ENCODE peak calls at places on chromosomes 7 and 10, in five cellular contexts. D is IMR-90; J is ovary; Z is breast epithelium; M is CD8-positive, alpha-beta T cell. O is an unnamed sample. For H3K4me1, the result is how much of the 10 kb centered on the place peaks cover.

GRCh38 chr10:35643151-35643975 is 1.3 kb upstream of the FZD8 start:
- DNase-seq in D (peak), J (peak), Z (peak), M (no peak), O (peak)

GRCh38 chr10:43648392-43649148 is at the start of gene ZNF32:
- DNase-seq in D (peak), J (peak), Z (peak), M (peak), O (peak)

GRCh38 chr10:93773120-93773519 is 15.4 kb downstream of the LGI1 start:
- DNase-seq in D (no peak), J (no peak), Z (no peak), M (no peak), O (no peak)

GRCh38 chr7:45882465-45882810 is 5.8 kb upstream of the IGFBP1 start:
- DNase-seq in D (no peak), J (no peak), Z (no peak), M (no peak), O (no peak)

GRCh38 chr7:73612598-73613269 is 11.6 kb downstream of the MLXIPL start:
- DNase-seq in D (peak), J (no peak), Z (no peak), M (no peak), O (peak)

GRCh38 chr7:157815061-157816022 is 478.5 kb downstream of the DNAJB6 start:
- DNase-seq in D (no peak), J (no peak), Z (no peak), M (no peak), O (no peak)

GRCh38 chr10:11106621-11107374 is 89.1 kb downstream of the CELF2 start:
- DNase-seq in D (no peak), J (no peak), Z (no peak), M (no peak), O (no peak)

GRCh38 chr7:33906697-33907096 is 1.4 kb downstream of the BMPER start:
- DNase-seq in D (no peak), J (no peak), Z (no peak), M (no peak), O (no peak)

GRCh38 chr7:15463801-15464761 is 97.7 kb downstream of the AGMO start:
- DNase-seq in D (peak), J (no peak), Z (no peak), M (no peak), O (no peak)

GRCh38 chr7:73715648-73716317 is 3.7 kb downstream of the STX1A start:
- DNase-seq in D (peak), J (no peak), Z (no peak), M (no peak), O (no peak)

GRCh38 chr10:124743188-124744046 is 761 bp downstream of the FAM53B start:
- DNase-seq in D (no peak), J (no peak), Z (no peak), M (no peak), O (peak)

GRCh38 chr10:71266918-71267442 is 52.1 kb upstream of the SLC29A3 start:
- DNase-seq in D (peak), J (no peak), Z (no peak), M (no peak), O (no peak)

GRCh38 chr10:1360011-1360580 is 303.9 kb downstream of the WDR37 start:
- DNase-seq in D (no peak), J (no peak), Z (no peak), M (no peak), O (no peak)

GRCh38 chr10:94859086-94859485 is 79.4 kb upstream of the CYP2C9 start:
- DNase-seq in D (no peak), J (no peak), Z (no peak), M (no peak), O (no peak)

GRCh38 chr10:122863796-122864592 is 15.4 kb downstream of the FAM24B start:
- DNase-seq in D (no peak), J (no peak), Z (no peak), M (no peak), O (no peak)

GRCh38 chr7:34849966-34850365 is 187.3 kb downstream of the DPY19L1 start:
- DNase-seq in D (no peak), J (no peak), Z (no peak), M (no peak), O (no peak)

GRCh38 chr10:124560377-124560776 is 98.8 kb downstream of the LHPP start:
- DNase-seq in D (peak), J (peak), Z (no peak), M (no peak), O (peak)

GRCh38 chr10:70558295-70558694 is 44.2 kb downstream of the PRF1 start:
- DNase-seq in D (no peak), J (no peak), Z (no peak), M (no peak), O (no peak)

GRCh38 chr10:5533098-5533731 is 8.5 kb downstream of the CALML3 start:
- DNase-seq in D (no peak), J (no peak), Z (no peak), M (no peak), O (peak)

GRCh38 chr10:78319371-78319770 is 285.7 kb downstream of the RPS24 start:
- DNase-seq in D (no peak), J (no peak), Z (no peak), M (no peak), O (no peak)

GRCh38 chr7:141221007-141221612 is 147.2 kb downstream of the TMEM178B start:
- DNase-seq in D (no peak), J (no peak), Z (no peak), M (no peak), O (no peak)

GRCh38 chr10:112246-112645 is 23.0 kb upstream of the ZMYND11 start:
- DNase-seq in D (peak), J (no peak), Z (no peak), M (no peak), O (no peak)

GRCh38 chr10:78250313-78251040 is 216.8 kb downstream of the RPS24 start:
- DNase-seq in D (no peak), J (no peak), Z (no peak), M (no peak), O (no peak)

GRCh38 chr10:102815790-102816549 is 21.2 kb downstream of the CYP17A1 start:
- DNase-seq in D (peak), J (peak), Z (peak), M (no peak), O (no peak)

GRCh38 chr7:42986781-42987248 is 54.6 kb downstream of the MRPL32 start:
- DNase-seq in D (no peak), J (no peak), Z (no peak), M (no peak), O (no peak)

GRCh38 chr7:75534727-75535307 is 42.7 kb downstream of the SPDYE5 start:
- DNase-seq in D (peak), J (no peak), Z (no peak), M (no peak), O (no peak)

GRCh38 chr10:95266674-95267095 is 24.1 kb downstream of the PDLIM1 start:
- DNase-seq in D (peak), J (no peak), Z (no peak), M (no peak), O (no peak)

GRCh38 chr7:26584964-26585650 is 279.3 kb downstream of the SKAP2 start:
- DNase-seq in D (no peak), J (no peak), Z (no peak), M (no peak), O (no peak)

GRCh38 chr7:75892634-75893272 is 13.9 kb downstream of the RHBDD2 start:
- DNase-seq in D (peak), J (peak), Z (peak), M (no peak), O (no peak)

GRCh38 chr7:113768256-113768847 is 150.5 kb downstream of the PPP1R3A start:
- DNase-seq in D (no peak), J (no peak), Z (no peak), M (no peak), O (no peak)

GRCh38 chr7:103373866-103374643 is 26.6 kb downstream of the PSMC2 start:
- DNase-seq in D (no peak), J (no peak), Z (no peak), M (no peak), O (no peak)

GRCh38 chr7:136958016-136958415 is 89.6 kb downstream of the CHRM2 start:
- DNase-seq in D (peak), J (no peak), Z (no peak), M (no peak), O (no peak)

GRCh38 chr10:35204650-35205319 is 78.1 kb downstream of the CREM start:
- DNase-seq in D (no peak), J (no peak), Z (no peak), M (no peak), O (no peak)

GRCh38 chr7:111954056-111954455 is 252.1 kb downstream of the DOCK4 start:
- DNase-seq in D (no peak), J (no peak), Z (no peak), M (no peak), O (no peak)

DNA sequence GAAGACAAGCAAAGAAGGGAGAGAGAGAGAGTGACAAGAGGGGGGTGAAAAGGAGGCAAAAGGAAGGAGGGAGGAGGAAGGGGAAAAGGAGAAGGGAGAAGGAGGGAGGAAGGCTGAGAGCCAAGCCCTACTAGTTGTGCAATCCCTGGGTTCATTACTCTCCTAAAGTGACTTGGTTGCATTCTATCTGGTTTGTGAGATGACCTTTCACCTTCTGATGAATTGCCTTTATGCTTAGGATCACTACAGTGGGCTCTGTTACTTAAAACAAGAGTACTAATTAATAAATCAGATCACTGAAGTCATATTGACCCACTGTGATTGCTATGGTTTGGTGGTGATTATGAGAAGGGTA is 144.9 kb downstream of the KIF20B start:
- DNase-seq in D (no peak), J (no peak), Z (no peak), M (no peak), O (no peak)
- H3K4me1 ChIP-seq in D (under half), J (under half), Z (under half), M (under half), O (under half)

GRCh38 chr10:22648547-22648961 is 65.8 kb downstream of the PIP4K2A start:
- DNase-seq in D (peak), J (no peak), Z (no peak), M (no peak), O (no peak)
- H3K27ac ChIP-seq in D (no peak), J (no peak), Z (no peak), M (peak), O (no peak)

DNA sequence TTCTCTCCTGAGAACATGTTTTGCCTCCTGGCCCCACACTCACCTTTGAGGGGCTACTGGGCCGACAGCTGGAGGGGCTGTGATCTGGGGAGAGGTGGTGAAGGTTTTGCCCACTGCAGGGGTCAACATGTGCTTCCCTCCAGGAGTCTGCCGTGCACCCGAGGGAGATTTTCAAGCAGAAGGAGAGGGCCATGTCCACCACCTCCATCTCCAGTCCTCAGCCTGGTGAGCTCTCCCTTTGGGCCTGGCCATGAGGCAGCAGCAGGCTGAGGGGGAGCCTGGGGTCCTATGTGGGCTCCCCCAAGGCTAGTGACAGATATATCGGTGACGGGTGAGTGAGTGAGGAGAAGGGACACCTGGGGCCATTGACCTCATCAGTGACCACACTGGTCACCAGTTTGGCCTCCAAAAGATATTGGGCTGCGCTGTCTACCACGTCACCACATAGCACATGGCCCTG is 6.6 kb downstream of the PGAM2 start:
- DNase-seq in D (no peak), J (no peak), Z (no peak), M (no peak), O (peak)
- H3K4me1 ChIP-seq in D (under half), J (under half), Z (under half), M (under half), O (under half)

GRCh38 chr10:75061709-75062108 is 49.7 kb upstream of the SAMD8 start:
- DNase-seq in D (no peak), J (no peak), Z (no peak), M (no peak), O (no peak)

GRCh38 chr10:75065081-75065480 is 46.4 kb upstream of the SAMD8 start:
- DNase-seq in D (no peak), J (no peak), Z (no peak), M (no peak), O (no peak)

GRCh38 chr10:75063461-75064230 is 47.8 kb upstream of the SAMD8 start:
- DNase-seq in D (no peak), J (no peak), Z (no peak), M (no peak), O (no peak)

GRCh38 chr10:75062191-75062849 is 49.1 kb upstream of the SAMD8 start:
- DNase-seq in D (peak), J (no peak), Z (peak), M (no peak), O (no peak)

GRCh38 chr10:75062900-75063299 is 48.6 kb upstream of the SAMD8 start:
- DNase-seq in D (no peak), J (no peak), Z (no peak), M (no peak), O (no peak)
- H3K27ac ChIP-seq in D (no peak), J (no peak), Z (peak), M (no peak), O (no peak)

GRCh38 chr7:88480266-88480665 is 173.6 kb upstream of the STEAP4 start:
- DNase-seq in D (no peak), J (no peak), Z (no peak), M (no peak), O (no peak)
- H3K4me1 ChIP-seq in D (under half), J (under half), Z (under half), M (under half), O (under half)

GRCh38 chr10:13658864-13659685 is 72.3 kb downstream of the PRPF18 start:
- DNase-seq in D (no peak), J (no peak), Z (no peak), M (no peak), O (no peak)
- H3K27ac ChIP-seq in D (peak), J (no peak), Z (no peak), M (no peak), O (no peak)

GRCh38 chr7:97004931-97005763 is at the start of gene DLX6:
- DNase-seq in D (peak), J (peak), Z (no peak), M (no peak), O (no peak)

GRCh38 chr7:97006146-97006950 is 995 bp downstream of the DLX6 start:
- DNase-seq in D (peak), J (no peak), Z (no peak), M (peak), O (no peak)

GRCh38 chr7:97008275-97008917 is 3.0 kb downstream of the DLX6 start:
- DNase-seq in D (no peak), J (no peak), Z (no peak), M (no peak), O (no peak)

GRCh38 chr7:97005764-97006145 is 402 bp downstream of the DLX6 start:
- DNase-seq in D (no peak), J (no peak), Z (no peak), M (no peak), O (no peak)

DNA sequence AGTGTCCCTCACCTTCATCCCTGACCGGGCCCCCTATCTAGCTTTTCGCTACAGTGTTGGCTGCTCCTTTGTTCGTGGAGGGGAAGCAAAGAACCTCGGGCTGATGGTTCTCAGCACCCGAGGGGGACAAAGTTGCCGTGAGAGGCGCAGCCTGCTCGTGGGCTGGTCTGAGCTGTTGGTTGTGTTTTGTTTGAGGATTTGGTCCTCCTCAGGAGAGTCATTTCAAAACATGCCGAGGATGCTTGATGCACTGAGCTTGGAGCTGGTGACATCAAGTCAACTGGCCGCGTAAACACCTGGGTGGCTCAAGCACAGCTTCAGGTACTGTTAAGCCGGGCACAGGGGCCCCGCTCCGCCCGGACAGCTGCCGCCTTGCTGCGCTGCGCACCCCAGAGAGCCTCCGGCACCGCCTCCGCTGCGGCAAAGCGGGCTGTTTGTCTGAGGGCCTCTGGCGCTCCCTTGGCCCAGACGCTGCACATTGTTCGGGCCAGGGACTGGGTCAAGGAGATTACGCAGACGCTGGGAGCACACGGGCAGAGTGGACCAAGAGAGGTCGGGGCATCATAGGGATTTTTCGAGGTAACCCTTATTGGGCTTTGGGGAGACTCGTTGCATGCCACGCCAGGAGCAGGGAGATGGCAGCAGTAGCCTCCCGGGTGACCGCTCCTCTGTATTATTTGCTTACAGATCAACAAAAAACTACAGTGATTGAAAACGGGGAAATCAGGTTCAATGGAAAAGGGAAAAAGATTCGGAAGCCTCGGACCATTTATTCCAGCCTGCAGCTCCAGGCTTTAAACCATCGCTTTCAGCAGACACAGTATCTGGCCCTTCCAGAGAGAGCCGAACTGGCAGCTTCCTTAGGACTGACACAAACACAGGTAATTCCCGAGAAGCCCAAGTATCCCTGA is 1.9 kb downstream of the DLX6 start:
- DNase-seq in D (no peak), J (no peak), Z (no peak), M (no peak), O (no peak)
- H3K4me1 ChIP-seq in D (under half), J (under half), Z (under half), M (under half), O (under half)

GRCh38 chr7:106347229-106347833 is 62.5 kb upstream of the NAMPT start:
- DNase-seq in D (no peak), J (no peak), Z (no peak), M (no peak), O (no peak)
- H3K27ac ChIP-seq in D (no peak), J (no peak), Z (no peak), M (no peak), O (no peak)

GRCh38 chr10:97165499-97165898 is 20.3 kb downstream of the SLIT1 start:
- DNase-seq in D (no peak), J (no peak), Z (no peak), M (no peak), O (no peak)
- H3K4me1 ChIP-seq in D (under half), J (under half), Z (under half), M (under half), O (under half)

O was measured in pancreas.